ENCODE peak calls at places on chromosome 21, in eight cellular contexts. One of them, this sample, is unnamed.
A peak's percentile ranks its signal among the peaks of the same experiment; 100 is the strongest.

GRCh38 chr21:31517664-31518402 is 141.7 kb upstream of the SOD1 start:
- DNase-seq in MV-4-11: no peak
- DNase-seq in mammary epithelial cell: no peak
- DNase-seq in amniotic stem cell: no peak
- DNase-seq in stimulated activated CD4-positive, alpha-beta T cell treated with anti-CD3 and anti-CD28 coated beads, Interleukin-15, amount 100 ng/mL, for 1 hour: no peak
- DNase-seq in DMS53: no peak
- DNase-seq in activated T-cell treated with anti-CD3 and anti-CD28 coated beads, Interleukin-2, amount 50 U/mL, for 72 hours: no peak
- DNase-seq in MM.1S: no peak
- DNase-seq in this sample: no peak

GRCh38 chr21:44321846-44322450 is 17.2 kb downstream of the CFAP410 start:
- DNase-seq in MV-4-11: no peak
- DNase-seq in mammary epithelial cell: no peak
- DNase-seq in amniotic stem cell: no peak
- DNase-seq in stimulated activated CD4-positive, alpha-beta T cell treated with anti-CD3 and anti-CD28 coated beads, Interleukin-15, amount 100 ng/mL, for 1 hour: no peak
- DNase-seq in DMS53: no peak
- DNase-seq in activated T-cell treated with anti-CD3 and anti-CD28 coated beads, Interleukin-2, amount 50 U/mL, for 72 hours: no peak
- DNase-seq in MM.1S: no peak
- DNase-seq in this sample: no peak

GRCh38 chr21:27300770-27301169 is 333.9 kb upstream of the ADAMTS5 start:
- DNase-seq in MV-4-11: no peak
- DNase-seq in mammary epithelial cell: no peak
- DNase-seq in amniotic stem cell: no peak
- DNase-seq in stimulated activated CD4-positive, alpha-beta T cell treated with anti-CD3 and anti-CD28 coated beads, Interleukin-15, amount 100 ng/mL, for 1 hour: no peak
- DNase-seq in DMS53: no peak
- DNase-seq in activated T-cell treated with anti-CD3 and anti-CD28 coated beads, Interleukin-2, amount 50 U/mL, for 72 hours: no peak
- DNase-seq in MM.1S: no peak
- DNase-seq in this sample: no peak

GRCh38 chr21:45643021-45643980 is at the start of gene PCBP3:
- DNase-seq in MV-4-11: peak; percentile 89
- DNase-seq in mammary epithelial cell: peak; percentile 81
- DNase-seq in amniotic stem cell: peak; percentile 85
- DNase-seq in stimulated activated CD4-positive, alpha-beta T cell treated with anti-CD3 and anti-CD28 coated beads, Interleukin-15, amount 100 ng/mL, for 1 hour: peak; percentile 91
- DNase-seq in DMS53: peak; percentile 97
- DNase-seq in activated T-cell treated with anti-CD3 and anti-CD28 coated beads, Interleukin-2, amount 50 U/mL, for 72 hours: peak; percentile 99
- DNase-seq in MM.1S: peak; percentile 99
- DNase-seq in this sample: peak; percentile 94

GRCh38 chr21:31354604-31355443 is 10.8 kb upstream of the TIAM1 start:
- DNase-seq in MV-4-11: no peak
- DNase-seq in mammary epithelial cell: peak; percentile 99
- DNase-seq in amniotic stem cell: no peak
- DNase-seq in stimulated activated CD4-positive, alpha-beta T cell treated with anti-CD3 and anti-CD28 coated beads, Interleukin-15, amount 100 ng/mL, for 1 hour: peak; percentile 65
- DNase-seq in DMS53: peak; percentile 15
- DNase-seq in activated T-cell treated with anti-CD3 and anti-CD28 coated beads, Interleukin-2, amount 50 U/mL, for 72 hours: peak; percentile 90
- DNase-seq in MM.1S: no peak
- DNase-seq in this sample: peak; percentile 89

GRCh38 chr21:38042246-38042645 is 126.0 kb upstream of the KCNJ6 start:
- DNase-seq in MV-4-11: no peak
- DNase-seq in mammary epithelial cell: peak; percentile 23
- DNase-seq in amniotic stem cell: no peak
- DNase-seq in stimulated activated CD4-positive, alpha-beta T cell treated with anti-CD3 and anti-CD28 coated beads, Interleukin-15, amount 100 ng/mL, for 1 hour: no peak
- DNase-seq in DMS53: no peak
- DNase-seq in activated T-cell treated with anti-CD3 and anti-CD28 coated beads, Interleukin-2, amount 50 U/mL, for 72 hours: no peak
- DNase-seq in MM.1S: no peak
- DNase-seq in this sample: no peak

GRCh38 chr21:33940164-33940563 is 24.6 kb upstream of the ATP5PO start:
- DNase-seq in MV-4-11: peak; percentile 88
- DNase-seq in mammary epithelial cell: no peak
- DNase-seq in amniotic stem cell: no peak
- DNase-seq in stimulated activated CD4-positive, alpha-beta T cell treated with anti-CD3 and anti-CD28 coated beads, Interleukin-15, amount 100 ng/mL, for 1 hour: no peak
- DNase-seq in DMS53: no peak
- DNase-seq in activated T-cell treated with anti-CD3 and anti-CD28 coated beads, Interleukin-2, amount 50 U/mL, for 72 hours: no peak
- DNase-seq in MM.1S: no peak
- DNase-seq in this sample: no peak

GRCh38 chr21:34797926-34798595 is 129.3 kb downstream of the CLIC6 start:
- DNase-seq in MV-4-11: no peak
- DNase-seq in mammary epithelial cell: peak; percentile 68
- DNase-seq in amniotic stem cell: no peak
- DNase-seq in stimulated activated CD4-positive, alpha-beta T cell treated with anti-CD3 and anti-CD28 coated beads, Interleukin-15, amount 100 ng/mL, for 1 hour: no peak
- DNase-seq in DMS53: no peak
- DNase-seq in activated T-cell treated with anti-CD3 and anti-CD28 coated beads, Interleukin-2, amount 50 U/mL, for 72 hours: no peak
- DNase-seq in MM.1S: no peak
- DNase-seq in this sample: no peak

GRCh38 chr21:36171327-36171726 is 14.7 kb downstream of the DOP1B start:
- DNase-seq in MV-4-11: peak; percentile 50
- DNase-seq in mammary epithelial cell: no peak
- DNase-seq in amniotic stem cell: no peak
- DNase-seq in stimulated activated CD4-positive, alpha-beta T cell treated with anti-CD3 and anti-CD28 coated beads, Interleukin-15, amount 100 ng/mL, for 1 hour: no peak
- DNase-seq in DMS53: no peak
- DNase-seq in activated T-cell treated with anti-CD3 and anti-CD28 coated beads, Interleukin-2, amount 50 U/mL, for 72 hours: no peak
- DNase-seq in MM.1S: no peak
- DNase-seq in this sample: no peak

GRCh38 chr21:39908265-39908923 is 41.2 kb downstream of the PCP4 start:
- DNase-seq in MV-4-11: no peak
- DNase-seq in mammary epithelial cell: no peak
- DNase-seq in amniotic stem cell: no peak
- DNase-seq in stimulated activated CD4-positive, alpha-beta T cell treated with anti-CD3 and anti-CD28 coated beads, Interleukin-15, amount 100 ng/mL, for 1 hour: no peak
- DNase-seq in DMS53: no peak
- DNase-seq in activated T-cell treated with anti-CD3 and anti-CD28 coated beads, Interleukin-2, amount 50 U/mL, for 72 hours: no peak
- DNase-seq in MM.1S: no peak
- DNase-seq in this sample: no peak

GRCh38 chr21:34639882-34640788 is 25.2 kb upstream of the RCAN1 start:
- DNase-seq in MV-4-11: peak; percentile 22
- DNase-seq in mammary epithelial cell: no peak
- DNase-seq in amniotic stem cell: no peak
- DNase-seq in stimulated activated CD4-positive, alpha-beta T cell treated with anti-CD3 and anti-CD28 coated beads, Interleukin-15, amount 100 ng/mL, for 1 hour: no peak
- DNase-seq in DMS53: no peak
- DNase-seq in activated T-cell treated with anti-CD3 and anti-CD28 coated beads, Interleukin-2, amount 50 U/mL, for 72 hours: peak; percentile 37
- DNase-seq in MM.1S: peak; percentile 92
- DNase-seq in this sample: no peak

GRCh38 chr21:25561668-25562641 is 45.3 kb downstream of the MRPL39 start:
- DNase-seq in MV-4-11: peak; percentile 92
- DNase-seq in mammary epithelial cell: no peak
- DNase-seq in amniotic stem cell: peak; percentile 37
- DNase-seq in stimulated activated CD4-positive, alpha-beta T cell treated with anti-CD3 and anti-CD28 coated beads, Interleukin-15, amount 100 ng/mL, for 1 hour: peak; percentile 42
- DNase-seq in DMS53: peak; percentile 72
- DNase-seq in activated T-cell treated with anti-CD3 and anti-CD28 coated beads, Interleukin-2, amount 50 U/mL, for 72 hours: peak; percentile 81
- DNase-seq in MM.1S: peak; percentile 39
- DNase-seq in this sample: peak; percentile 45

GRCh38 chr21:18449586-18449985 is 46.0 kb upstream of the TMPRSS15 start:
- DNase-seq in MV-4-11: no peak
- DNase-seq in mammary epithelial cell: no peak
- DNase-seq in amniotic stem cell: no peak
- DNase-seq in stimulated activated CD4-positive, alpha-beta T cell treated with anti-CD3 and anti-CD28 coated beads, Interleukin-15, amount 100 ng/mL, for 1 hour: no peak
- DNase-seq in DMS53: no peak
- DNase-seq in activated T-cell treated with anti-CD3 and anti-CD28 coated beads, Interleukin-2, amount 50 U/mL, for 72 hours: no peak
- DNase-seq in MM.1S: peak; percentile 53
- DNase-seq in this sample: peak; percentile 3

This sample was measured in RWPE1.